ENCODE peak calls at places on chromosomes 3 and 15, in ten cellular contexts. One of them, this sample, is unnamed.

GRCh38 chr15:84725001-84725491 is 9.1 kb upstream of the SEC11A start:
- DNase-seq in SK-N-SH: peak
- DNase-seq in tibial nerve: no peak
- DNase-seq in GM12878: peak
- DNase-seq in sigmoid colon: no peak
- DNase-seq in A549: no peak
- DNase-seq in transverse colon: no peak
- DNase-seq in stomach: no peak
- DNase-seq in HepG2: no peak
- DNase-seq in suprapubic skin: no peak
- DNase-seq in this sample: no peak

GRCh38 chr3:150830094-150830681 is 67.2 kb upstream of the SIAH2 start:
- DNase-seq in SK-N-SH: peak
- DNase-seq in tibial nerve: no peak
- DNase-seq in GM12878: no peak
- DNase-seq in sigmoid colon: no peak
- DNase-seq in A549: peak
- DNase-seq in transverse colon: no peak
- DNase-seq in stomach: no peak
- DNase-seq in HepG2: peak
- DNase-seq in suprapubic skin: no peak
- DNase-seq in this sample: peak

GRCh38 chr3:105868450-105868744 is 415 bp downstream of the CBLB start:
- DNase-seq in SK-N-SH: peak
- DNase-seq in tibial nerve: peak
- DNase-seq in GM12878: no peak
- DNase-seq in sigmoid colon: peak
- DNase-seq in A549: peak
- DNase-seq in transverse colon: peak
- DNase-seq in stomach: peak
- DNase-seq in HepG2: peak
- DNase-seq in suprapubic skin: peak
- DNase-seq in this sample: peak

GRCh38 chr3:71195492-71195891 is 388.0 kb downstream of the FOXP1 start:
- DNase-seq in SK-N-SH: no peak
- DNase-seq in tibial nerve: no peak
- DNase-seq in GM12878: no peak
- DNase-seq in sigmoid colon: no peak
- DNase-seq in A549: no peak
- DNase-seq in transverse colon: no peak
- DNase-seq in stomach: no peak
- DNase-seq in HepG2: peak
- DNase-seq in suprapubic skin: no peak
- DNase-seq in this sample: no peak

GRCh38 chr3:122964844-122965243 is 62.7 kb downstream of the SEMA5B start:
- DNase-seq in SK-N-SH: no peak
- DNase-seq in tibial nerve: no peak
- DNase-seq in GM12878: no peak
- DNase-seq in sigmoid colon: no peak
- DNase-seq in A549: no peak
- DNase-seq in transverse colon: no peak
- DNase-seq in stomach: no peak
- DNase-seq in HepG2: no peak
- DNase-seq in suprapubic skin: no peak
- DNase-seq in this sample: no peak

GRCh38 chr15:67613708-67614107 is 71.2 kb downstream of the MAP2K5 start:
- DNase-seq in SK-N-SH: no peak
- DNase-seq in tibial nerve: no peak
- DNase-seq in GM12878: no peak
- DNase-seq in sigmoid colon: no peak
- DNase-seq in A549: peak
- DNase-seq in transverse colon: no peak
- DNase-seq in stomach: no peak
- DNase-seq in HepG2: no peak
- DNase-seq in suprapubic skin: no peak
- DNase-seq in this sample: no peak

GRCh38 chr15:74210729-74211128 is 8.1 kb upstream of the STRA6 start:
- DNase-seq in SK-N-SH: no peak
- DNase-seq in tibial nerve: no peak
- DNase-seq in GM12878: no peak
- DNase-seq in sigmoid colon: no peak
- DNase-seq in A549: no peak
- DNase-seq in transverse colon: no peak
- DNase-seq in stomach: no peak
- DNase-seq in HepG2: no peak
- DNase-seq in suprapubic skin: no peak
- DNase-seq in this sample: no peak

GRCh38 chr3:54891540-54891897 is 36.3 kb downstream of the LRTM1 start:
- DNase-seq in SK-N-SH: peak
- DNase-seq in tibial nerve: peak
- DNase-seq in GM12878: no peak
- DNase-seq in sigmoid colon: peak
- DNase-seq in A549: peak
- DNase-seq in transverse colon: peak
- DNase-seq in stomach: peak
- DNase-seq in HepG2: peak
- DNase-seq in suprapubic skin: peak
- DNase-seq in this sample: peak

GRCh38 chr15:63502843-63503738 is 1.3 kb upstream of the USP3 start:
- DNase-seq in SK-N-SH: no peak
- DNase-seq in tibial nerve: peak
- DNase-seq in GM12878: peak
- DNase-seq in sigmoid colon: peak
- DNase-seq in A549: peak
- DNase-seq in transverse colon: peak
- DNase-seq in stomach: peak
- DNase-seq in HepG2: peak
- DNase-seq in suprapubic skin: peak
- DNase-seq in this sample: peak

GRCh38 chr15:29066848-29067247 is 181.1 kb downstream of the APBA2 start:
- DNase-seq in SK-N-SH: no peak
- DNase-seq in tibial nerve: no peak
- DNase-seq in GM12878: no peak
- DNase-seq in sigmoid colon: no peak
- DNase-seq in A549: no peak
- DNase-seq in transverse colon: no peak
- DNase-seq in stomach: no peak
- DNase-seq in HepG2: no peak
- DNase-seq in suprapubic skin: no peak
- DNase-seq in this sample: no peak

GRCh38 chr3:126350502-126351085 is 6.6 kb downstream of the KLF15 start:
- DNase-seq in SK-N-SH: no peak
- DNase-seq in tibial nerve: peak
- DNase-seq in GM12878: no peak
- DNase-seq in sigmoid colon: peak
- DNase-seq in A549: no peak
- DNase-seq in transverse colon: peak
- DNase-seq in stomach: no peak
- DNase-seq in HepG2: no peak
- DNase-seq in suprapubic skin: peak
- DNase-seq in this sample: no peak

DNA sequence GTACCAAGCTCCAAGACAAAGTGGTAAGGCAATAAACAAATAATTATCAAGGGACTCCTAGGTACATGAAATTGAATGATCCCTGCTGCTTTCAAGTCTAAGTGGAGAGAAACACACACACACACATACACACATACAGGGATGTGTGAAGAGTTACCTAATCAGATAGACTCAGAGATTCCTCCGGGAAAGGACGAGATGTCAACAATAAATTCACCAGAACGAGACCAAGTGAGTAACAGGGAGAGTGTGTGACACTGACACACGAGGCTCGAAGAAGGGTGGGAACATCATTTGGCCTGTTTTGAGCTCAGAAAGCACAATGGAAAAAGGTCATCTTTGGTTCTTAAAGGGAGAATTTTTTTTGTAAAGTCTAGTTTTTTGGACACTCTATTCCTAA is 13.3 kb downstream of the LRIG1 start:
- DNase-seq in SK-N-SH: no peak
- DNase-seq in tibial nerve: peak
- DNase-seq in GM12878: no peak
- DNase-seq in sigmoid colon: no peak
- DNase-seq in A549: no peak
- DNase-seq in transverse colon: no peak
- DNase-seq in stomach: no peak
- DNase-seq in HepG2: no peak
- DNase-seq in suprapubic skin: no peak
- DNase-seq in this sample: no peak
- H3K4me3 ChIP-seq in SK-N-SH: no peak
- H3K4me3 ChIP-seq in tibial nerve: no peak
- H3K4me3 ChIP-seq in GM12878: no peak
- H3K4me3 ChIP-seq in sigmoid colon: no peak
- H3K4me3 ChIP-seq in A549: no peak
- H3K4me3 ChIP-seq in transverse colon: no peak
- H3K4me3 ChIP-seq in stomach: no peak
- H3K4me3 ChIP-seq in HepG2: no peak
- H3K4me3 ChIP-seq in suprapubic skin: no peak
- H3K4me3 ChIP-seq in this sample: no peak

DNA sequence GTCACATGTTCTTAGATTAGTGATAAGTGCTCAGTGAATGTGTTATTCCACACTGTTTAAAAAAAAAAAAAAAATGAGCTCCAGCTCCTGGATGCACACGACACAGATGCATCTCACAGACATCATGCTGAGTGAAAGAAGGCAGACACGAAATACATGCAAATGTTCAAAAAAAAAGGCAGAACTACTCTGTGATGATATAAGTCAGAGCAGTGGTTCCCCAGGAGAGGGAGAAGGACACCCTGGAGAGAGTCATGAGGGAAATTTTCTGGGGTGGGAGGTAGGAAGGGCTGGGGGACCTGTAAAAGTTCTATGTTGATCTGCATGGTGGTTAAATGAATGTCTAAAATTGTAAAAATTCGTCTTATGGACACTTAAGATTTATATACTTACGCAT is 4.3 kb downstream of the CSRNP1 start:
- DNase-seq in SK-N-SH: no peak
- DNase-seq in tibial nerve: no peak
- DNase-seq in GM12878: no peak
- DNase-seq in sigmoid colon: no peak
- DNase-seq in A549: no peak
- DNase-seq in transverse colon: no peak
- DNase-seq in stomach: no peak
- DNase-seq in HepG2: no peak
- DNase-seq in suprapubic skin: no peak
- DNase-seq in this sample: no peak
- H3K27ac ChIP-seq in SK-N-SH: peak
- H3K27ac ChIP-seq in tibial nerve: peak
- H3K27ac ChIP-seq in GM12878: peak
- H3K27ac ChIP-seq in sigmoid colon: peak
- H3K27ac ChIP-seq in A549: peak
- H3K27ac ChIP-seq in transverse colon: peak
- H3K27ac ChIP-seq in stomach: peak
- H3K27ac ChIP-seq in HepG2: no peak
- H3K27ac ChIP-seq in suprapubic skin: peak
- H3K27ac ChIP-seq in this sample: peak

GRCh38 chr3:131688370-131688769 is 185.6 kb upstream of the MRPL3 start:
- DNase-seq in SK-N-SH: no peak
- DNase-seq in tibial nerve: no peak
- DNase-seq in GM12878: no peak
- DNase-seq in sigmoid colon: no peak
- DNase-seq in A549: no peak
- DNase-seq in transverse colon: no peak
- DNase-seq in stomach: no peak
- DNase-seq in HepG2: no peak
- DNase-seq in suprapubic skin: no peak
- DNase-seq in this sample: no peak
- TF ChIP-seq EP300 in SK-N-SH: no peak
- TF ChIP-seq EP300 in tibial nerve: no peak
- TF ChIP-seq EP300 in GM12878: peak
- TF ChIP-seq EP300 in sigmoid colon: no peak
- TF ChIP-seq EP300 in A549: no peak
- TF ChIP-seq EP300 in transverse colon: no peak
- TF ChIP-seq EP300 in stomach: no peak
- TF ChIP-seq EP300 in HepG2: no peak
- TF ChIP-seq EP300 in suprapubic skin: no peak
- TF ChIP-seq EP300 in this sample: no peak

GRCh38 chr15:59371458-59372351 is 966 bp downstream of the MYO1E start:
- DNase-seq in SK-N-SH: peak
- DNase-seq in tibial nerve: peak
- DNase-seq in GM12878: no peak
- DNase-seq in sigmoid colon: peak
- DNase-seq in A549: peak
- DNase-seq in transverse colon: peak
- DNase-seq in stomach: peak
- DNase-seq in HepG2: no peak
- DNase-seq in suprapubic skin: no peak
- DNase-seq in this sample: no peak
- H3K4me3 ChIP-seq in SK-N-SH: peak
- H3K4me3 ChIP-seq in tibial nerve: peak
- H3K4me3 ChIP-seq in GM12878: peak
- H3K4me3 ChIP-seq in sigmoid colon: peak
- H3K4me3 ChIP-seq in A549: peak
- H3K4me3 ChIP-seq in transverse colon: peak
- H3K4me3 ChIP-seq in stomach: peak
- H3K4me3 ChIP-seq in HepG2: peak
- H3K4me3 ChIP-seq in suprapubic skin: peak
- H3K4me3 ChIP-seq in this sample: peak

DNA sequence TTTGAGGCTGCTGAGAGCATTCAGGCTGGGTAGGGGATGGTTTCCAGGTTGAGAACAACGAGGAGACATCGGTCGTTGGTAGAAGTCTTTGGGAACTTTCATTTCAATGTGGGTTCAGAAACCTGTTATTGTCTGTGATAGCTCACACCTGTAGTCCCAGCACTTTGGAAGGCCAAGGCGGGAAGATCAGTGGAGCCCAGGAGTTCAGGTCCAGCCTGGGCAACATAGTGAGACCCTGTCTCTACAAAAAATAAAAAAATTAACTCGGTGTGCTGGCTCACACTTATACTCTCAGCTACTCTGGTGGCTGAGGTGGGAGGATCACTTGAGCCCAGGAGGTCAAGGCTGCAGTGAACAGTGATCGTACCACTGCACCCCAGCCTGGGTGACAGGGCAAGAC is 988 bp upstream of the RNF168 start:
- DNase-seq in SK-N-SH: no peak
- DNase-seq in tibial nerve: no peak
- DNase-seq in GM12878: no peak
- DNase-seq in sigmoid colon: no peak
- DNase-seq in A549: no peak
- DNase-seq in transverse colon: no peak
- DNase-seq in stomach: no peak
- DNase-seq in HepG2: no peak
- DNase-seq in suprapubic skin: no peak
- DNase-seq in this sample: no peak
- H3K27ac ChIP-seq in SK-N-SH: no peak
- H3K27ac ChIP-seq in tibial nerve: peak
- H3K27ac ChIP-seq in GM12878: no peak
- H3K27ac ChIP-seq in sigmoid colon: peak
- H3K27ac ChIP-seq in A549: peak
- H3K27ac ChIP-seq in transverse colon: peak
- H3K27ac ChIP-seq in stomach: peak
- H3K27ac ChIP-seq in HepG2: peak
- H3K27ac ChIP-seq in suprapubic skin: no peak
- H3K27ac ChIP-seq in this sample: peak

DNA sequence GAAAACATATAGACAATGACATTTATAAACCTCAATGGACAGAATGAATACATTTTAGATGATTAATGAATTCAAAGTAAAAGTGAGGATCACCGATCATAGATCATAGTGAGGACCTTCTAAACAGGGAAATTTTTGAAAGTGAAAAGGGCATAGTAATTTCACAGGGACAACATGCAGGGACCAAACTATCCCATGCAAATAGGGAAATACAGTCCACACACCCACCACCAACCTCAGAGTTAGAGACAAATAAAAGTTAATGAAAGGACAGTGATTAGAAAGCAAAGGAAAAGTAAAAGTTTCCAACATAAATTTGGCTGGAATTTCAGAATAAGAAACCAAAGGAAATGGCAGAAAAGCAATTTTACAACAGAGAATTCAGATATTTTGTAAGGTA is 15.4 kb upstream of the CHRNA7 start:
- DNase-seq in SK-N-SH: no peak
- DNase-seq in tibial nerve: no peak
- DNase-seq in GM12878: no peak
- DNase-seq in sigmoid colon: no peak
- DNase-seq in A549: no peak
- DNase-seq in transverse colon: no peak
- DNase-seq in stomach: no peak
- DNase-seq in HepG2: no peak
- DNase-seq in suprapubic skin: no peak
- DNase-seq in this sample: no peak
- TF ChIP-seq EP300 in SK-N-SH: no peak
- TF ChIP-seq EP300 in tibial nerve: no peak
- TF ChIP-seq EP300 in GM12878: no peak
- TF ChIP-seq EP300 in sigmoid colon: no peak
- TF ChIP-seq EP300 in A549: no peak
- TF ChIP-seq EP300 in transverse colon: no peak
- TF ChIP-seq EP300 in stomach: no peak
- TF ChIP-seq EP300 in HepG2: no peak
- TF ChIP-seq EP300 in suprapubic skin: no peak
- TF ChIP-seq EP300 in this sample: no peak